ENCODE peak calls at places on chromosomes 12 and 14, in eight cellular contexts. S is kidney glomerular epithelial cell; C is GM10248; T is lower leg skin; Y is pons; A is M059J; N is left lung; W is effector memory CD4-positive, alpha-beta T cell. U is an unnamed sample.

GRCh38 chr12:40222247-40222646 is 2.5 kb upstream of the LRRK2 start:
- DNase-seq in S (no peak), C (no peak), T (no peak), Y (no peak), A (no peak), N (no peak), W (no peak), U (no peak)

GRCh38 chr12:111166779-111167540 is 201.9 kb downstream of the PHETA1 start:
- DNase-seq in S (no peak), C (no peak), T (no peak), Y (no peak), A (no peak), N (no peak), W (no peak), U (no peak)

GRCh38 chr12:108839011-108839889 is 18.1 kb downstream of the SSH1 start:
- DNase-seq in S (no peak), C (no peak), T (peak; percentile 91), Y (no peak), A (peak; percentile 97), N (no peak), W (no peak), U (no peak)

GRCh38 chr12:113135178-113136127 is at the start of gene RASAL1:
- DNase-seq in S (peak; percentile 67), C (peak; percentile 81), T (no peak), Y (no peak), A (peak; percentile 40), N (no peak), W (peak; percentile 54), U (peak; percentile 80)

GRCh38 chr14:61438036-61438435 is 116.7 kb downstream of the PRKCH start:
- DNase-seq in S (no peak), C (no peak), T (no peak), Y (no peak), A (no peak), N (no peak), W (no peak), U (no peak)

GRCh38 chr14:98229676-98230366 is 1042.2 kb downstream of the BCL11B start:
- DNase-seq in S (no peak), C (no peak), T (no peak), Y (no peak), A (no peak), N (no peak), W (no peak), U (no peak)

GRCh38 chr12:49283541-49284429 is 11.2 kb upstream of the PRPH start:
- DNase-seq in S (no peak), C (no peak), T (peak; percentile 56), Y (no peak), A (no peak), N (no peak), W (no peak), U (no peak)

GRCh38 chr12:13243516-13244070 is 47.1 kb downstream of the EMP1 start:
- DNase-seq in S (no peak), C (no peak), T (no peak), Y (no peak), A (peak; percentile 12), N (no peak), W (no peak), U (no peak)

GRCh38 chr14:54651018-54651351 is 84.1 kb downstream of the SAMD4A start:
- DNase-seq in S (no peak), C (no peak), T (no peak), Y (no peak), A (no peak), N (no peak), W (no peak), U (no peak)

GRCh38 chr12:122471324-122472226 is 29.2 kb downstream of the ZCCHC8 start:
- DNase-seq in S (peak; percentile 78), C (peak; percentile 54), T (no peak), Y (peak; percentile 74), A (peak; percentile 79), N (no peak), W (no peak), U (peak; percentile 71)

GRCh38 chr12:102902093-102902492 is 15.0 kb downstream of the PAH start:
- DNase-seq in S (no peak), C (no peak), T (no peak), Y (no peak), A (no peak), N (no peak), W (no peak), U (no peak)

GRCh38 chr14:104138098-104138890 is at the start of gene KIF26A:
- DNase-seq in S (no peak), C (no peak), T (peak; percentile 82), Y (no peak), A (no peak), N (peak; percentile 79), W (no peak), U (no peak)

GRCh38 chr12:6046511-6047180 is 77.8 kb downstream of the VWF start:
- DNase-seq in S (no peak), C (no peak), T (no peak), Y (no peak), A (no peak), N (no peak), W (no peak), U (no peak)

U was measured in kidney tubule cell.